ENCODE peak calls at places on chromosomes 3 and 15, in ten cellular contexts. S is AG09319; I is stimulated activated CD4-positive, alpha-beta T cell treated with anti-CD3 and anti-CD28 coated beads, Interleukin-12 subunit alpha, Interleukin-12 subunit beta, amount 100 ng/mL, for 4 hours; P is RKO; B is germinal center; T is hippocampal formation; M is NCI-H1092; D is transverse colon; Y is NCI-H2081 treated with DMSO at 0.1 percent for 48 hours; L is lower leg skin. A is an unnamed sample.

GRCh38 chr15:40052604-40053003 is 13.6 kb upstream of the SRP14 start:
- DNase-seq in S (no peak), I (no peak), P (no peak), B (no peak), T (no peak), M (no peak), D (peak), Y (no peak), L (no peak), A (no peak)

GRCh38 chr15:75397494-75397893 is 29.1 kb upstream of the MAN2C1 start:
- DNase-seq in S (peak), I (no peak), P (no peak), B (no peak), T (no peak), M (no peak), D (no peak), Y (no peak), L (no peak), A (no peak)

GRCh38 chr3:114446605-114447004 is 152.8 kb downstream of the TIGIT start:
- DNase-seq in S (no peak), I (no peak), P (no peak), B (no peak), T (no peak), M (no peak), D (no peak), Y (no peak), L (no peak), A (no peak)

GRCh38 chr3:21942328-21942727 is 191.3 kb upstream of the ZNF385D start:
- DNase-seq in S (no peak), I (no peak), P (peak), B (no peak), T (no peak), M (no peak), D (no peak), Y (peak), L (peak), A (no peak)

GRCh38 chr3:137988152-137988551 is 21.8 kb upstream of the CLDN18 start:
- DNase-seq in S (no peak), I (no peak), P (no peak), B (no peak), T (no peak), M (no peak), D (no peak), Y (no peak), L (no peak), A (no peak)

GRCh38 chr3:38960953-38961622 is 90.7 kb downstream of the SCN11A start:
- DNase-seq in S (no peak), I (no peak), P (peak), B (peak), T (no peak), M (peak), D (peak), Y (peak), L (peak), A (peak)

GRCh38 chr3:108500728-108501127 is 9.7 kb downstream of the MYH15 start:
- DNase-seq in S (no peak), I (no peak), P (no peak), B (no peak), T (no peak), M (no peak), D (no peak), Y (no peak), L (no peak), A (no peak)

GRCh38 chr3:139020868-139021234 is at the start of gene PRR23B:
- DNase-seq in S (no peak), I (no peak), P (no peak), B (no peak), T (no peak), M (no peak), D (no peak), Y (no peak), L (no peak), A (no peak)

GRCh38 chr15:98952381-98952803 is 55.2 kb downstream of the PGPEP1L start:
- DNase-seq in S (no peak), I (no peak), P (no peak), B (no peak), T (no peak), M (no peak), D (no peak), Y (no peak), L (no peak), A (no peak)

GRCh38 chr3:134211797-134212196 is 38.9 kb downstream of the RYK start:
- DNase-seq in S (peak), I (no peak), P (peak), B (peak), T (no peak), M (peak), D (no peak), Y (no peak), L (peak), A (no peak)

GRCh38 chr15:51076898-51077564 is 17.7 kb downstream of the TNFAIP8L3 start:
- DNase-seq in S (no peak), I (no peak), P (no peak), B (no peak), T (no peak), M (no peak), D (peak), Y (no peak), L (no peak), A (peak)

GRCh38 chr15:85118581-85118980 is 136.9 kb downstream of the PDE8A start:
- DNase-seq in S (no peak), I (no peak), P (no peak), B (no peak), T (no peak), M (no peak), D (no peak), Y (no peak), L (no peak), A (no peak)

GRCh38 chr15:62253294-62253693 is 88.2 kb upstream of the C2CD4B start:
- DNase-seq in S (no peak), I (no peak), P (no peak), B (no peak), T (no peak), M (no peak), D (no peak), Y (no peak), L (no peak), A (no peak)

GRCh38 chr3:38662544-38662943 is 13.1 kb upstream of the SCN5A start:
- DNase-seq in S (no peak), I (no peak), P (peak), B (no peak), T (no peak), M (no peak), D (no peak), Y (no peak), L (no peak), A (no peak)

GRCh38 chr3:11272913-11273574 is 847 bp downstream of the ATG7 start:
- DNase-seq in S (no peak), I (no peak), P (peak), B (no peak), T (no peak), M (no peak), D (no peak), Y (no peak), L (no peak), A (no peak)

GRCh38 chr3:194879991-194880939 is 194.6 kb downstream of the FAM43A start:
- DNase-seq in S (no peak), I (no peak), P (no peak), B (no peak), T (no peak), M (peak), D (peak), Y (no peak), L (no peak), A (peak)

GRCh38 chr15:31464216-31465082 is 137.8 kb downstream of the KLF13 start:
- DNase-seq in S (no peak), I (no peak), P (no peak), B (no peak), T (no peak), M (no peak), D (no peak), Y (no peak), L (peak), A (no peak)

GRCh38 chr15:101121511-101122090 is 130.2 kb downstream of the CHSY1 start:
- DNase-seq in S (peak), I (peak), P (no peak), B (peak), T (peak), M (peak), D (peak), Y (no peak), L (peak), A (peak)

GRCh38 chr15:85592148-85592547 is 202.6 kb downstream of the KLHL25 start:
- DNase-seq in S (no peak), I (no peak), P (peak), B (no peak), T (no peak), M (no peak), D (no peak), Y (no peak), L (no peak), A (no peak)

GRCh38 chr3:45034612-45035252 is 8.6 kb downstream of the CLEC3B start:
- DNase-seq in S (no peak), I (no peak), P (no peak), B (peak), T (peak), M (no peak), D (peak), Y (no peak), L (peak), A (peak)

GRCh38 chr15:39279331-39279730 is 301.5 kb upstream of the THBS1 start:
- DNase-seq in S (peak), I (no peak), P (no peak), B (no peak), T (no peak), M (no peak), D (no peak), Y (no peak), L (no peak), A (no peak)

GRCh38 chr3:24343084-24343783 is 151.4 kb downstream of the THRB start:
- DNase-seq in S (no peak), I (no peak), P (no peak), B (no peak), T (no peak), M (no peak), D (no peak), Y (no peak), L (no peak), A (no peak)

GRCh38 chr15:81813215-81813614 is 232.6 kb downstream of the MEX3B start:
- DNase-seq in S (no peak), I (no peak), P (no peak), B (no peak), T (no peak), M (peak), D (no peak), Y (no peak), L (no peak), A (no peak)

GRCh38 chr3:71537211-71537611 is 46.3 kb downstream of the FOXP1 start:
- DNase-seq in S (peak), I (no peak), P (no peak), B (no peak), T (no peak), M (no peak), D (no peak), Y (no peak), L (no peak), A (no peak)

GRCh38 chr3:43236008-43236407 is 50.3 kb upstream of the SNRK start:
- DNase-seq in S (no peak), I (no peak), P (peak), B (no peak), T (no peak), M (no peak), D (no peak), Y (no peak), L (no peak), A (no peak)

GRCh38 chr15:58755350-58755749 is 5.8 kb upstream of the ADAM10 start:
- DNase-seq in S (no peak), I (no peak), P (no peak), B (no peak), T (no peak), M (no peak), D (no peak), Y (no peak), L (no peak), A (no peak)

GRCh38 chr15:80418892-80419537 is 14.8 kb downstream of the ARNT2 start:
- DNase-seq in S (peak), I (no peak), P (peak), B (peak), T (no peak), M (peak), D (no peak), Y (no peak), L (no peak), A (no peak)

GRCh38 chr15:48467801-48468200 is 136.6 kb downstream of the DUT start:
- DNase-seq in S (no peak), I (no peak), P (no peak), B (no peak), T (no peak), M (no peak), D (no peak), Y (no peak), L (no peak), A (no peak)

GRCh38 chr3:14522129-14522691 is 17.9 kb downstream of the GRIP2 start:
- DNase-seq in S (no peak), I (no peak), P (no peak), B (no peak), T (no peak), M (no peak), D (no peak), Y (no peak), L (no peak), A (no peak)

GRCh38 chr3:14948609-14949038 is 1.2 kb downstream of the NR2C2 start:
- DNase-seq in S (no peak), I (no peak), P (no peak), B (no peak), T (no peak), M (peak), D (no peak), Y (peak), L (no peak), A (no peak)

GRCh38 chr3:169880565-169881250 is 11.0 kb upstream of the LRRC31 start:
- DNase-seq in S (no peak), I (no peak), P (no peak), B (peak), T (no peak), M (no peak), D (no peak), Y (no peak), L (no peak), A (no peak)

A was measured in hypothalamus.